ENCODE peak calls at places on chromosomes 16 and 17, in nine cellular contexts. J, P, T, D, U, Q, S, X and R are unnamed samples.

GRCh38 chr17:72539981-72540897 is 419.4 kb downstream of the SOX9 start:
- DNase-seq in J (peak; percentile 79), P (peak; percentile 80), T (peak; percentile 59), D (no peak), U (peak; percentile 84), Q (peak; percentile 55), S (peak; percentile 72), X (no peak), R (peak; percentile 38)

GRCh38 chr16:85724936-85725335 is 26.0 kb downstream of the C16orf74 start:
- DNase-seq in J (no peak), P (no peak), T (peak; percentile 95), D (no peak), U (no peak), Q (no peak), S (no peak), X (no peak), R (peak; percentile 83)

GRCh38 chr16:11063432-11064201 is 119.3 kb downstream of the CLEC16A start:
- DNase-seq in J (no peak), P (no peak), T (no peak), D (no peak), U (no peak), Q (no peak), S (no peak), X (no peak), R (no peak)

GRCh38 chr17:72715906-72716572 is 376.4 kb downstream of the SLC39A11 start:
- DNase-seq in J (peak; percentile 87), P (no peak), T (no peak), D (peak; percentile 82), U (no peak), Q (no peak), S (no peak), X (no peak), R (no peak)

GRCh38 chr16:53053967-53054669 is 673 bp upstream of the CHD9 start:
- DNase-seq in J (no peak), P (peak; percentile 53), T (peak; percentile 58), D (no peak), U (peak; percentile 78), Q (no peak), S (no peak), X (no peak), R (no peak)

GRCh38 chr17:45413498-45413923 is 19.2 kb downstream of the ARHGAP27 start:
- DNase-seq in J (no peak), P (peak; percentile 60), T (no peak), D (no peak), U (peak; percentile 80), Q (no peak), S (no peak), X (no peak), R (no peak)

GRCh38 chr17:27339836-27340550 is 46.1 kb downstream of the WSB1 start:
- DNase-seq in J (peak; percentile 90), P (no peak), T (peak; percentile 27), D (peak; percentile 35), U (no peak), Q (no peak), S (no peak), X (no peak), R (no peak)

GRCh38 chr17:66450008-66450856 is 147.8 kb downstream of the PRKCA start:
- DNase-seq in J (no peak), P (no peak), T (no peak), D (no peak), U (no peak), Q (no peak), S (no peak), X (no peak), R (no peak)

GRCh38 chr16:895371-895770 is 75.4 kb downstream of the LMF1 start:
- DNase-seq in J (no peak), P (no peak), T (no peak), D (no peak), U (peak; percentile 29), Q (no peak), S (no peak), X (no peak), R (no peak)

GRCh38 chr17:75295220-75296158 is 6.3 kb upstream of the SLC25A19 start:
- DNase-seq in J (no peak), P (no peak), T (no peak), D (no peak), U (no peak), Q (no peak), S (peak; percentile 16), X (no peak), R (no peak)

GRCh38 chr16:64809876-64810629 is 311.8 kb downstream of the CDH11 start:
- DNase-seq in J (no peak), P (no peak), T (no peak), D (no peak), U (no peak), Q (no peak), S (no peak), X (no peak), R (no peak)